ENCODE peak calls at places on chromosome 3, in ten cellular contexts. F, X, U, W, Y, D, B, K, E and P are unnamed samples.

GRCh38 chr3:193589616-193590015 is 3.4 kb upstream of the OPA1 start:
- DNase-seq in F (no peak), X (no peak), U (no peak), W (no peak), Y (no peak), D (no peak), B (no peak), K (no peak), E (no peak), P (no peak)

GRCh38 chr3:42019953-42020260 is 58.0 kb upstream of the ULK4 start:
- DNase-seq in F (no peak), X (no peak), U (no peak), W (no peak), Y (no peak), D (no peak), B (peak; percentile 40), K (no peak), E (no peak), P (no peak)

GRCh38 chr3:154766765-154767503 is 313.2 kb upstream of the MME start:
- DNase-seq in F (no peak), X (no peak), U (no peak), W (no peak), Y (no peak), D (no peak), B (no peak), K (no peak), E (no peak), P (no peak)

GRCh38 chr3:73378207-73378606 is 246.5 kb downstream of the PDZRN3 start:
- DNase-seq in F (no peak), X (no peak), U (no peak), W (no peak), Y (no peak), D (no peak), B (no peak), K (no peak), E (no peak), P (no peak)

GRCh38 chr3:42652611-42653302 is 740 bp upstream of the ZBTB47 start:
- DNase-seq in F (peak; percentile 87), X (no peak), U (no peak), W (no peak), Y (no peak), D (no peak), B (peak; percentile 56), K (peak; percentile 68), E (peak; percentile 88), P (peak; percentile 79)

GRCh38 chr3:123993818-123994217 is 1.9 kb upstream of the ROPN1 start:
- DNase-seq in F (no peak), X (no peak), U (no peak), W (no peak), Y (no peak), D (no peak), B (no peak), K (no peak), E (no peak), P (no peak)

GRCh38 chr3:170999737-171000242 is 26.7 kb downstream of the SLC2A2 start:
- DNase-seq in F (peak; percentile 68), X (peak; percentile 45), U (no peak), W (no peak), Y (no peak), D (no peak), B (peak; percentile 30), K (peak; percentile 80), E (peak; percentile 71), P (no peak)

GRCh38 chr3:59563966-59564365 is 514.1 kb upstream of the CFAP20DC start:
- DNase-seq in F (no peak), X (no peak), U (no peak), W (no peak), Y (no peak), D (no peak), B (peak; percentile 54), K (no peak), E (peak; percentile 4), P (no peak)

GRCh38 chr3:50226888-50227389 is 9.1 kb upstream of the GNAI2 start:
- DNase-seq in F (no peak), X (no peak), U (peak; percentile 33), W (no peak), Y (peak; percentile 43), D (no peak), B (no peak), K (no peak), E (no peak), P (peak; percentile 61)

GRCh38 chr3:45464336-45464809 is 76.0 kb downstream of the LARS2 start:
- DNase-seq in F (no peak), X (no peak), U (no peak), W (no peak), Y (no peak), D (no peak), B (no peak), K (no peak), E (no peak), P (peak; percentile 30)

GRCh38 chr3:178223876-178224275 is 312.4 kb upstream of the KCNMB2 start:
- DNase-seq in F (no peak), X (no peak), U (no peak), W (no peak), Y (no peak), D (no peak), B (peak; percentile 37), K (no peak), E (no peak), P (no peak)

GRCh38 chr3:67719333-67719732 is 64.9 kb upstream of the SUCLG2 start:
- DNase-seq in F (no peak), X (no peak), U (no peak), W (no peak), Y (no peak), D (no peak), B (no peak), K (peak; percentile 12), E (peak; percentile 56), P (no peak)

GRCh38 chr3:65026151-65026550 is 338.4 kb upstream of the ADAMTS9 start:
- DNase-seq in F (no peak), X (no peak), U (no peak), W (no peak), Y (no peak), D (no peak), B (no peak), K (no peak), E (no peak), P (no peak)

GRCh38 chr3:10762611-10763247 is 53.3 kb upstream of the SLC6A11 start:
- DNase-seq in F (no peak), X (no peak), U (no peak), W (no peak), Y (no peak), D (no peak), B (no peak), K (no peak), E (no peak), P (no peak)